ENCODE peak calls at places on chromosomes 1 and 21, in ten cellular contexts. U, H, S, D, X, W, P, C, B and V are unnamed samples.
A peak's percentile ranks its signal among the peaks of the same experiment; 100 is the strongest.

GRCh38 chr1:42056460-42056859 is 96.8 kb upstream of the GUCA2B start:
- DNase-seq in U (no peak), H (no peak), S (no peak), D (no peak), X (no peak), W (no peak), P (no peak), C (no peak), B (no peak), V (no peak)

GRCh38 chr1:56505792-56506191 is 73.6 kb downstream of the PLPP3 start:
- DNase-seq in U (no peak), H (no peak), S (no peak), D (no peak), X (no peak), W (no peak), P (no peak), C (no peak), B (no peak), V (no peak)

GRCh38 chr1:229781453-229781852 is 155.4 kb downstream of the URB2 start:
- DNase-seq in U (no peak), H (no peak), S (peak; percentile 45), D (no peak), X (no peak), W (no peak), P (no peak), C (no peak), B (no peak), V (peak; percentile 59)

GRCh38 chr1:37073752-37074151 is 39.4 kb upstream of the GRIK3 start:
- DNase-seq in U (no peak), H (no peak), S (no peak), D (no peak), X (no peak), W (no peak), P (no peak), C (no peak), B (peak; percentile 9), V (no peak)

GRCh38 chr1:102586022-102586421 is 522.3 kb downstream of the COL11A1 start:
- DNase-seq in U (no peak), H (no peak), S (no peak), D (no peak), X (no peak), W (no peak), P (no peak), C (no peak), B (no peak), V (no peak)

GRCh38 chr1:23471473-23472075 is 12.4 kb downstream of the ASAP3 start:
- DNase-seq in U (no peak), H (no peak), S (no peak), D (no peak), X (no peak), W (no peak), P (no peak), C (no peak), B (no peak), V (no peak)

GRCh38 chr1:184941735-184942134 is 32.6 kb downstream of the NIBAN1 start:
- DNase-seq in U (no peak), H (peak; percentile 34), S (no peak), D (no peak), X (no peak), W (no peak), P (no peak), C (no peak), B (no peak), V (no peak)

GRCh38 chr1:12600880-12601633 is 17.0 kb downstream of the DHRS3 start:
- DNase-seq in U (no peak), H (peak; percentile 66), S (peak; percentile 55), D (no peak), X (peak; percentile 51), W (no peak), P (no peak), C (peak; percentile 79), B (peak; percentile 60), V (peak; percentile 83)

GRCh38 chr1:84693009-84693408 is 2.7 kb upstream of the SSX2IP start:
- DNase-seq in U (no peak), H (no peak), S (no peak), D (peak; percentile 14), X (peak; percentile 49), W (no peak), P (peak; percentile 69), C (no peak), B (peak; percentile 33), V (no peak)

GRCh38 chr21:42350899-42351543 is at the start of gene TFF2:
- DNase-seq in U (no peak), H (no peak), S (peak; percentile 63), D (no peak), X (no peak), W (no peak), P (no peak), C (peak; percentile 37), B (no peak), V (peak; percentile 18)

GRCh38 chr1:177817969-177818872 is 151.6 kb downstream of the SEC16B start:
- DNase-seq in U (no peak), H (peak; percentile 21), S (no peak), D (no peak), X (no peak), W (no peak), P (no peak), C (no peak), B (no peak), V (no peak)

GRCh38 chr1:210500831-210501230 is 172.1 kb downstream of the HHAT start:
- DNase-seq in U (no peak), H (no peak), S (no peak), D (no peak), X (no peak), W (no peak), P (no peak), C (no peak), B (no peak), V (no peak)

GRCh38 chr1:47023268-47024137 is at the start of gene CYP4X1:
- DNase-seq in U (no peak), H (no peak), S (no peak), D (peak; percentile 58), X (peak; percentile 12), W (no peak), P (peak; percentile 6), C (peak; percentile 78), B (no peak), V (peak; percentile 62)

GRCh38 chr21:39788383-39788782 is 43.4 kb downstream of the IGSF5 start:
- DNase-seq in U (peak; percentile 38), H (no peak), S (peak; percentile 92), D (peak; percentile 67), X (no peak), W (peak; percentile 2), P (peak; percentile 94), C (peak; percentile 82), B (peak; percentile 13), V (peak; percentile 86)
- TF ChIP-seq CTCF in U (peak; percentile 84), H (no peak), S (peak; percentile 90), D (peak; percentile 6), X (peak; percentile 7), W (peak; percentile 58), P (peak; percentile 52), C (peak; percentile 82), B (peak; percentile 45), V (peak; percentile 90)

DNA sequence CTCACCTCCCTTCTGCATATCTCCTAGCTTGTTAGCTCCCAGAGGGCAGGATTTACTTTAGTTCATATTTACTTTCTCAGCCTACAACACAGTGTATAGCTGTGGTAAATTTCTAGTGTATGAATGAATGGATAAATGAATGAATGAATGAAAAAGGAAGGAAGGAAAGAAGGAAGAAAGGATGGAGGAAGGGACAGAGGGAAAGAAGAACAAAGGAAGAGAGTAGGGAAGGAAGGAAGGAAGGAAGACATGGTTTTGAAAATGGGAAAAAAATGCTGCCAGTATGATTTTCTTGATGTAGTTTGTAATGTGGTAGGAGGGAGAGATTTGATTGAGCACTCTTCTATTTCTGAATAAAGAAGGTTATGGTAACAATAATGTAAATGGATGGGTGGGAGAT is 47.0 kb downstream of the LAMC2 start:
- DNase-seq in U (no peak), H (no peak), S (no peak), D (no peak), X (no peak), W (no peak), P (no peak), C (no peak), B (no peak), V (no peak)
- TF ChIP-seq CTCF in U (no peak), H (no peak), S (no peak), D (no peak), X (no peak), W (no peak), P (no peak), C (no peak), B (no peak), V (no peak)

DNA sequence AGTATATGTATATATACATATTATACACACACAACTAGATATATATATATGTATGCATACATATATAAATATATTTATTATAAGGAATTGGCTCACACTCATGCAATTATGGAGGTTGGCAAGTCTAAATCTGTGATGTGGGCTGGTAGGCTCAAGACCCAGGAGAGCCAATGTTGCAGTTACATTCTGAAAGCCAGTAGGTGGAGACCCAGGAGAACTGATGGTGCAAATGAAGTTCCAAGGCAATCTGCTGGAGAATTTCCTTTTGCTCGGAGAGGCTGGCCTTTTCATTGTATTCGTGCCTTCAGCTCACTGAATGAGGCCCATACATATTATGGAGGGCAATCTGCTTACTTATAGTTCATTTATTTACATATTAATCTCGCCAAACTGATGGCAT is 9.4 kb downstream of the IVL start:
- DNase-seq in U (no peak), H (no peak), S (no peak), D (peak; percentile 12), X (peak; percentile 9), W (no peak), P (peak; percentile 6), C (no peak), B (peak; percentile 33), V (no peak)
- TF ChIP-seq CTCF in U (no peak), H (peak; percentile 23), S (peak; percentile 27), D (no peak), X (peak; percentile 29), W (no peak), P (no peak), C (no peak), B (peak; percentile 38), V (peak; percentile 58)

GRCh38 chr1:175341631-175342429 is 149.3 kb upstream of the KIAA0040 start:
- DNase-seq in U (no peak), H (no peak), S (no peak), D (no peak), X (no peak), W (no peak), P (no peak), C (no peak), B (no peak), V (no peak)

GRCh38 chr1:175343945-175344344 is 151.4 kb upstream of the KIAA0040 start:
- DNase-seq in U (no peak), H (no peak), S (no peak), D (no peak), X (no peak), W (no peak), P (no peak), C (no peak), B (no peak), V (no peak)

DNA sequence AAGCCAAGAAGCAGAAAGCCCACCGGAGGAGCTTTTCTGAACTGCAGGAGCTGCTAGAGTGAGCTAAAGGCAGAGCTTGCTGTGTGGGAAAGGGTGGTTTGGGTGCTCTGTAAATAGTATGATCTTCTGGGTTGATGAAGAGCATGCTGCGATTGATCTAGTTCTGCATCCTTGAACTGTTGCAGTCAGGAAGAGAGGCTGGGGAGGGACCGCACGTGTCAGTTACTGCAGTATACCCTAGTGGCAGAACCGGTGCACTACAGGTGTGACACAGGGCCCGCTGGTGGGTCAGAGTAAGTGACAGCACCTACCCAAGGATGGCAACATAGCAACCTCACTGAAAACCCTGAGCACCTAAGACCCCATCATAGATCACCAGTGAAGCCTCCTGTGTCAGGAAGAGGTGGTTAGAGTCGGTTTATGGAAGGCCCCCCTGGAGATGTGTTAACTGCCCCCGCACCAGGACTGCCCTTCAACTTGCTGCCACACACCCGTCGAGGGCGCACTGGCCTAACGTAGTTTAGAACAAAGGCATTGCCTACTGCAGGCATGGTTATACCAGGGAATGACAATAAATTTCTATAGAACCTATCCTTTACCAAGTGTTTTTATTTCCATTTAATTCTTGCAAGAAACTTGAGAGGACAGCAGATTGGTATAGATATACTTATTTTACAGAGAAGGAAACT is 146.0 kb upstream of the KIAA0040 start:
- DNase-seq in U (no peak), H (peak; percentile 39), S (peak; percentile 42), D (no peak), X (no peak), W (no peak), P (no peak), C (no peak), B (peak; percentile 46), V (peak; percentile 85)
- TF ChIP-seq CTCF in U (peak; percentile 2), H (peak; percentile 51), S (peak; percentile 44), D (no peak), X (peak; percentile 30), W (peak; percentile 2), P (peak; percentile 10), C (no peak), B (peak; percentile 68), V (peak; percentile 76)